ENCODE peak calls at places on chromosomes 16 and 17, in seven cellular contexts. I is anterior cingulate cortex, H is A549, F is HTR-8/SVneo, Q is NCI-H2081, M is cardiac fibroblast, Y is bronchial epithelial cell. O is an unnamed sample.

GRCh38 chr16:84176192-84177053 is 10.4 kb downstream of the TAF1C start:
- DNase-seq in I (no peak), H (no peak), F (no peak), Q (no peak), M (no peak), Y (no peak), O (no peak)

GRCh38 chr17:77666881-77667395 is 291.6 kb upstream of the TNRC6C start:
- DNase-seq in I (no peak), H (no peak), F (no peak), Q (no peak), M (peak; percentile 5), Y (no peak), O (peak; percentile 81)

GRCh38 chr17:76567634-76568432 is 17.8 kb downstream of the ST6GALNAC2 start:
- DNase-seq in I (no peak), H (no peak), F (no peak), Q (no peak), M (no peak), Y (no peak), O (no peak)

GRCh38 chr17:41647038-41647813 is 22.9 kb upstream of the KRT17 start:
- DNase-seq in I (no peak), H (peak; percentile 56), F (no peak), Q (no peak), M (no peak), Y (no peak), O (no peak)

GRCh38 chr16:81515721-81516120 is 71.1 kb downstream of the CMIP start:
- DNase-seq in I (no peak), H (no peak), F (no peak), Q (no peak), M (no peak), Y (no peak), O (no peak)

GRCh38 chr17:78977992-78978973 is 1.4 kb downstream of the LGALS3BP start:
- DNase-seq in I (no peak), H (no peak), F (no peak), Q (no peak), M (no peak), Y (no peak), O (no peak)

GRCh38 chr17:56570199-56570598 is 23.3 kb upstream of the NOG start:
- DNase-seq in I (no peak), H (no peak), F (peak; percentile 41), Q (no peak), M (no peak), Y (no peak), O (no peak)

GRCh38 chr16:53502331-53503269 is at the start of gene AKTIP:
- DNase-seq in I (peak; percentile 41), H (no peak), F (peak; percentile 28), Q (no peak), M (peak; percentile 46), Y (peak; percentile 49), O (peak; percentile 80)

GRCh38 chr17:38730526-38731379 is 612 bp downstream of the CISD3 start:
- DNase-seq in I (no peak), H (peak; percentile 61), F (peak; percentile 68), Q (peak; percentile 69), M (peak; percentile 66), Y (peak; percentile 46), O (no peak)

GRCh38 chr17:57372156-57372555 is 115.8 kb downstream of the MSI2 start:
- DNase-seq in I (no peak), H (peak; percentile 80), F (peak; percentile 71), Q (no peak), M (peak; percentile 47), Y (peak; percentile 81), O (no peak)

GRCh38 chr16:27452569-27453475 is 50.8 kb downstream of the IL21R start:
- DNase-seq in I (no peak), H (no peak), F (no peak), Q (no peak), M (no peak), Y (no peak), O (no peak)

GRCh38 chr16:84302111-84302954 is 7.7 kb downstream of the WFDC1 start:
- DNase-seq in I (no peak), H (no peak), F (no peak), Q (no peak), M (no peak), Y (no peak), O (no peak)

O was measured in stimulated activated naive CD8-positive, alpha-beta T cell treated with anti-CD3 and anti-CD28 coated beads, Interleukin-15, amount 100 ng/mL, for 72 hours.